ENCODE peak calls at places on chromosomes 13 and 19, in eight cellular contexts. One of them, this sample, is unnamed.

GRCh38 chr13:67048084-67048792 is 181.9 kb downstream of the PCDH9 start:
- DNase-seq in GOT3: no peak
- DNase-seq in CD8-positive, alpha-beta memory T cell: no peak
- DNase-seq in hippocampal formation: no peak
- DNase-seq in NCI-H69: peak
- DNase-seq in putamen: no peak
- DNase-seq in amniotic epithelial cell: peak
- DNase-seq in GM06990: no peak
- DNase-seq in this sample: peak

GRCh38 chr13:64912141-64912540 is 2318.0 kb downstream of the PCDH9 start:
- DNase-seq in GOT3: no peak
- DNase-seq in CD8-positive, alpha-beta memory T cell: no peak
- DNase-seq in hippocampal formation: no peak
- DNase-seq in NCI-H69: no peak
- DNase-seq in putamen: no peak
- DNase-seq in amniotic epithelial cell: peak
- DNase-seq in GM06990: no peak
- DNase-seq in this sample: no peak

GRCh38 chr19:33640773-33641172 is 19.0 kb downstream of the CHST8 start:
- DNase-seq in GOT3: no peak
- DNase-seq in CD8-positive, alpha-beta memory T cell: no peak
- DNase-seq in hippocampal formation: no peak
- DNase-seq in NCI-H69: no peak
- DNase-seq in putamen: no peak
- DNase-seq in amniotic epithelial cell: no peak
- DNase-seq in GM06990: no peak
- DNase-seq in this sample: no peak

GRCh38 chr13:43784491-43784890 is 2.3 kb downstream of the ENOX1 start:
- DNase-seq in GOT3: no peak
- DNase-seq in CD8-positive, alpha-beta memory T cell: no peak
- DNase-seq in hippocampal formation: no peak
- DNase-seq in NCI-H69: peak
- DNase-seq in putamen: no peak
- DNase-seq in amniotic epithelial cell: no peak
- DNase-seq in GM06990: no peak
- DNase-seq in this sample: no peak

GRCh38 chr19:19447536-19448237 is 42.2 kb downstream of the GATAD2A start:
- DNase-seq in GOT3: no peak
- DNase-seq in CD8-positive, alpha-beta memory T cell: peak
- DNase-seq in hippocampal formation: no peak
- DNase-seq in NCI-H69: no peak
- DNase-seq in putamen: no peak
- DNase-seq in amniotic epithelial cell: peak
- DNase-seq in GM06990: no peak
- DNase-seq in this sample: peak

GRCh38 chr19:46732966-46733692 is 12.7 kb upstream of the FKRP start:
- DNase-seq in GOT3: no peak
- DNase-seq in CD8-positive, alpha-beta memory T cell: no peak
- DNase-seq in hippocampal formation: peak
- DNase-seq in NCI-H69: no peak
- DNase-seq in putamen: no peak
- DNase-seq in amniotic epithelial cell: peak
- DNase-seq in GM06990: no peak
- DNase-seq in this sample: no peak

GRCh38 chr13:74979703-74980102 is 502.3 kb downstream of the TBC1D4 start:
- DNase-seq in GOT3: no peak
- DNase-seq in CD8-positive, alpha-beta memory T cell: no peak
- DNase-seq in hippocampal formation: no peak
- DNase-seq in NCI-H69: no peak
- DNase-seq in putamen: no peak
- DNase-seq in amniotic epithelial cell: peak
- DNase-seq in GM06990: no peak
- DNase-seq in this sample: no peak

GRCh38 chr19:42594617-42595489 is at the start of gene CEACAM8:
- DNase-seq in GOT3: no peak
- DNase-seq in CD8-positive, alpha-beta memory T cell: no peak
- DNase-seq in hippocampal formation: no peak
- DNase-seq in NCI-H69: no peak
- DNase-seq in putamen: no peak
- DNase-seq in amniotic epithelial cell: no peak
- DNase-seq in GM06990: no peak
- DNase-seq in this sample: no peak

GRCh38 chr13:114054269-114054668 is 78.2 kb downstream of the RASA3 start:
- DNase-seq in GOT3: no peak
- DNase-seq in CD8-positive, alpha-beta memory T cell: no peak
- DNase-seq in hippocampal formation: no peak
- DNase-seq in NCI-H69: no peak
- DNase-seq in putamen: no peak
- DNase-seq in amniotic epithelial cell: no peak
- DNase-seq in GM06990: no peak
- DNase-seq in this sample: no peak

GRCh38 chr19:10508707-10509106 is 5.6 kb upstream of the KEAP1 start:
- DNase-seq in GOT3: no peak
- DNase-seq in CD8-positive, alpha-beta memory T cell: no peak
- DNase-seq in hippocampal formation: no peak
- DNase-seq in NCI-H69: no peak
- DNase-seq in putamen: no peak
- DNase-seq in amniotic epithelial cell: peak
- DNase-seq in GM06990: no peak
- DNase-seq in this sample: no peak

GRCh38 chr13:20684535-20684934 is 19.0 kb upstream of the IL17D start:
- DNase-seq in GOT3: no peak
- DNase-seq in CD8-positive, alpha-beta memory T cell: no peak
- DNase-seq in hippocampal formation: no peak
- DNase-seq in NCI-H69: no peak
- DNase-seq in putamen: no peak
- DNase-seq in amniotic epithelial cell: peak
- DNase-seq in GM06990: no peak
- DNase-seq in this sample: no peak

GRCh38 chr13:41015920-41016319 is 3.2 kb downstream of the ELF1 start:
- DNase-seq in GOT3: no peak
- DNase-seq in CD8-positive, alpha-beta memory T cell: no peak
- DNase-seq in hippocampal formation: no peak
- DNase-seq in NCI-H69: no peak
- DNase-seq in putamen: no peak
- DNase-seq in amniotic epithelial cell: no peak
- DNase-seq in GM06990: no peak
- DNase-seq in this sample: no peak

GRCh38 chr19:16587031-16588023 is 15.1 kb upstream of the SLC35E1 start:
- DNase-seq in GOT3: no peak
- DNase-seq in CD8-positive, alpha-beta memory T cell: peak
- DNase-seq in hippocampal formation: no peak
- DNase-seq in NCI-H69: peak
- DNase-seq in putamen: no peak
- DNase-seq in amniotic epithelial cell: peak
- DNase-seq in GM06990: peak
- DNase-seq in this sample: peak

GRCh38 chr19:37654525-37654832 is 786 bp downstream of the ZFP30 start:
- DNase-seq in GOT3: no peak
- DNase-seq in CD8-positive, alpha-beta memory T cell: no peak
- DNase-seq in hippocampal formation: peak
- DNase-seq in NCI-H69: peak
- DNase-seq in putamen: peak
- DNase-seq in amniotic epithelial cell: peak
- DNase-seq in GM06990: no peak
- DNase-seq in this sample: no peak

GRCh38 chr13:90455861-90456260 is 891.6 kb upstream of the MIR17HG start:
- DNase-seq in GOT3: no peak
- DNase-seq in CD8-positive, alpha-beta memory T cell: no peak
- DNase-seq in hippocampal formation: no peak
- DNase-seq in NCI-H69: peak
- DNase-seq in putamen: no peak
- DNase-seq in amniotic epithelial cell: peak
- DNase-seq in GM06990: no peak
- DNase-seq in this sample: no peak

GRCh38 chr19:34232566-34233481 is 21.5 kb upstream of the GARRE1 start:
- DNase-seq in GOT3: no peak
- DNase-seq in CD8-positive, alpha-beta memory T cell: no peak
- DNase-seq in hippocampal formation: peak
- DNase-seq in NCI-H69: peak
- DNase-seq in putamen: peak
- DNase-seq in amniotic epithelial cell: peak
- DNase-seq in GM06990: no peak
- DNase-seq in this sample: peak

GRCh38 chr13:112012004-112012704 is 54.8 kb upstream of the SOX1 start:
- DNase-seq in GOT3: no peak
- DNase-seq in CD8-positive, alpha-beta memory T cell: no peak
- DNase-seq in hippocampal formation: no peak
- DNase-seq in NCI-H69: no peak
- DNase-seq in putamen: no peak
- DNase-seq in amniotic epithelial cell: no peak
- DNase-seq in GM06990: no peak
- DNase-seq in this sample: no peak

GRCh38 chr13:48954086-48954485 is 21.6 kb upstream of the FNDC3A start:
- DNase-seq in GOT3: no peak
- DNase-seq in CD8-positive, alpha-beta memory T cell: no peak
- DNase-seq in hippocampal formation: no peak
- DNase-seq in NCI-H69: peak
- DNase-seq in putamen: no peak
- DNase-seq in amniotic epithelial cell: peak
- DNase-seq in GM06990: no peak
- DNase-seq in this sample: no peak

GRCh38 chr19:55486971-55487883 is 1.0 kb upstream of the SSC5D start:
- DNase-seq in GOT3: peak
- DNase-seq in CD8-positive, alpha-beta memory T cell: no peak
- DNase-seq in hippocampal formation: no peak
- DNase-seq in NCI-H69: peak
- DNase-seq in putamen: no peak
- DNase-seq in amniotic epithelial cell: peak
- DNase-seq in GM06990: no peak
- DNase-seq in this sample: no peak

GRCh38 chr13:99984463-99985242 is 3.1 kb downstream of the ZIC2 start:
- DNase-seq in GOT3: no peak
- DNase-seq in CD8-positive, alpha-beta memory T cell: no peak
- DNase-seq in hippocampal formation: no peak
- DNase-seq in NCI-H69: no peak
- DNase-seq in putamen: no peak
- DNase-seq in amniotic epithelial cell: no peak
- DNase-seq in GM06990: no peak
- DNase-seq in this sample: no peak

This sample was measured in body of pancreas.